ENCODE peak calls at places on chromosomes 5 and 9, in ten cellular contexts. Q is cardiac muscle cell, C is stomach, P is pancreas, W is fibroblast of pulmonary artery, D is HL-60, R is astrocyte, G is AG10803, I is lower leg skin, E is IMR-90. N is an unnamed sample.

GRCh38 chr5:150485770-150486401 is 22.0 kb upstream of the NDST1 start:
- DNase-seq in Q (peak), C (peak), P (peak), W (peak), D (no peak), R (no peak), G (peak), I (peak), E (peak), N (peak)

GRCh38 chr5:155699385-155699784 is 627.6 kb upstream of the SGCD start:
- DNase-seq in Q (peak), C (no peak), P (no peak), W (no peak), D (no peak), R (no peak), G (no peak), I (no peak), E (no peak), N (no peak)

GRCh38 chr9:131732061-131732526 is 7.8 kb downstream of the RAPGEF1 start:
- DNase-seq in Q (no peak), C (no peak), P (no peak), W (no peak), D (no peak), R (peak), G (peak), I (no peak), E (peak), N (peak)

GRCh38 chr9:16870606-16871357 is at the start of gene BNC2:
- DNase-seq in Q (peak), C (no peak), P (peak), W (peak), D (no peak), R (peak), G (peak), I (peak), E (peak), N (no peak)

GRCh38 chr5:93311825-93312224 is 269.2 kb downstream of the NR2F1-AS1 start:
- DNase-seq in Q (no peak), C (no peak), P (no peak), W (peak), D (no peak), R (peak), G (no peak), I (no peak), E (no peak), N (no peak)

GRCh38 chr5:122129332-122129731 is at the start of gene ZNF474:
- DNase-seq in Q (peak), C (no peak), P (no peak), W (peak), D (no peak), R (peak), G (peak), I (no peak), E (peak), N (no peak)

GRCh38 chr9:133768859-133769510 is 30.8 kb upstream of the SARDH start:
- DNase-seq in Q (peak), C (peak), P (peak), W (no peak), D (no peak), R (no peak), G (no peak), I (peak), E (no peak), N (no peak)

GRCh38 chr5:100148239-100148638 is 386.9 kb upstream of the FAM174A start:
- DNase-seq in Q (no peak), C (no peak), P (no peak), W (no peak), D (no peak), R (no peak), G (no peak), I (no peak), E (no peak), N (no peak)

GRCh38 chr9:98147582-98147981 is 28.6 kb upstream of the TRIM14 start:
- DNase-seq in Q (no peak), C (no peak), P (no peak), W (no peak), D (no peak), R (no peak), G (peak), I (no peak), E (peak), N (peak)

GRCh38 chr5:145509336-145510150 is 325.6 kb downstream of the PRELID2 start:
- DNase-seq in Q (no peak), C (no peak), P (no peak), W (peak), D (no peak), R (no peak), G (peak), I (no peak), E (peak), N (no peak)

GRCh38 chr9:134553061-134553891 is 88.3 kb upstream of the COL5A1 start:
- DNase-seq in Q (no peak), C (no peak), P (peak), W (no peak), D (no peak), R (no peak), G (no peak), I (no peak), E (no peak), N (no peak)

GRCh38 chr5:44860267-44860666 is 51.5 kb downstream of the MRPS30 start:
- DNase-seq in Q (no peak), C (no peak), P (no peak), W (no peak), D (no peak), R (no peak), G (no peak), I (no peak), E (no peak), N (no peak)

GRCh38 chr9:136799079-136799853 is 3.1 kb downstream of the CCDC183 start:
- DNase-seq in Q (peak), C (peak), P (peak), W (no peak), D (no peak), R (no peak), G (no peak), I (no peak), E (no peak), N (no peak)
- H3K4me3 ChIP-seq in Q (peak), C (peak), P (peak), W (no peak), D (peak), R (no peak), G (no peak), I (no peak), E (no peak), N (no peak)

GRCh38 chr5:134784946-134785620 is 26.5 kb downstream of the DDX46 start:
- DNase-seq in Q (no peak), C (no peak), P (no peak), W (peak), D (no peak), R (peak), G (peak), I (no peak), E (peak), N (no peak)

GRCh38 chr5:134787692-134788091 is 29.1 kb downstream of the DDX46 start:
- DNase-seq in Q (no peak), C (no peak), P (no peak), W (no peak), D (no peak), R (no peak), G (no peak), I (no peak), E (no peak), N (no peak)

DNA sequence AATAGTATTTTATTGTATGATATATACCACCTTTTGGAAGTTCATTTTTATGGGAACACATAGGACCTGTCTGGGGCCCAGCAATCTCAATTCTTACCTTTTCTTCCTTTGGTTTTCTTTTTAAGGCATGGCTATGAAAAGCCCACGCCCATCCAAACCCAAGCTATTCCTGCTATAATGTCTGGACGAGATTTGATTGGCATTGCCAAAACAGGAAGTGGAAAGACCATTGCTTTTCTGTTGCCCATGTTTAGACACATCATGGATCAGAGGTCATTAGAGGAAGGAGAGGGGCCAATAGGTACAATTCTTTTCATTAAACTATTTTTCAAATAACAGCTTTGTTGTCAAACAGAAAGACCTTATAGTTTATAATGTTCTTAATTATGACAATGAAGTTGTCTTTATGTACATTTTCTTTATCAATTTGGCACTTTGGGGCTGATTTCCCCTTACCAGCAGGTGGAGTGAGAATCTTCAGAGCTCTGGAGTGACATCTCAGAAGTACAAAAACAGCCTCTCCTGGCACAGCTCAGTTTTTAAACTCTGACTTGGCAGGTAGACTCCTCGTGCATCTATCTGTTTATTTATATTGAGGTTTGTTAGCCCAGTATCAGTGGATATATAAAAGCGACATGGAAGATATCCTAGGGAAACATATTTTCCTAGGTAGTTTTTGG is 25.8 kb downstream of the DDX46 start:
- DNase-seq in Q (no peak), C (no peak), P (no peak), W (peak), D (no peak), R (no peak), G (no peak), I (no peak), E (peak), N (peak)
- TF ChIP-seq CTCF in Q (no peak), C (no peak), P (no peak), W (peak), D (no peak), R (peak), G (peak), I (no peak), E (peak), N (peak)

GRCh38 chr9:86795047-86795437 is 152.3 kb downstream of the GAS1 start:
- DNase-seq in Q (peak), C (no peak), P (no peak), W (no peak), D (no peak), R (no peak), G (peak), I (no peak), E (no peak), N (no peak)
- H3K4me3 ChIP-seq in Q (no peak), C (no peak), P (no peak), W (no peak), D (no peak), R (no peak), G (peak), I (peak), E (no peak), N (no peak)

GRCh38 chr9:15276328-15276969 is 30.6 kb downstream of the TTC39B start:
- DNase-seq in Q (no peak), C (no peak), P (no peak), W (no peak), D (no peak), R (no peak), G (no peak), I (no peak), E (no peak), N (no peak)

GRCh38 chr9:15278290-15278689 is 28.7 kb downstream of the TTC39B start:
- DNase-seq in Q (no peak), C (no peak), P (no peak), W (no peak), D (no peak), R (no peak), G (no peak), I (no peak), E (no peak), N (no peak)

GRCh38 chr9:15280647-15281046 is 26.4 kb downstream of the TTC39B start:
- DNase-seq in Q (no peak), C (no peak), P (no peak), W (no peak), D (no peak), R (no peak), G (no peak), I (no peak), E (no peak), N (no peak)

GRCh38 chr9:15278839-15279238 is 28.2 kb downstream of the TTC39B start:
- DNase-seq in Q (no peak), C (no peak), P (no peak), W (no peak), D (no peak), R (no peak), G (no peak), I (no peak), E (no peak), N (no peak)

DNA sequence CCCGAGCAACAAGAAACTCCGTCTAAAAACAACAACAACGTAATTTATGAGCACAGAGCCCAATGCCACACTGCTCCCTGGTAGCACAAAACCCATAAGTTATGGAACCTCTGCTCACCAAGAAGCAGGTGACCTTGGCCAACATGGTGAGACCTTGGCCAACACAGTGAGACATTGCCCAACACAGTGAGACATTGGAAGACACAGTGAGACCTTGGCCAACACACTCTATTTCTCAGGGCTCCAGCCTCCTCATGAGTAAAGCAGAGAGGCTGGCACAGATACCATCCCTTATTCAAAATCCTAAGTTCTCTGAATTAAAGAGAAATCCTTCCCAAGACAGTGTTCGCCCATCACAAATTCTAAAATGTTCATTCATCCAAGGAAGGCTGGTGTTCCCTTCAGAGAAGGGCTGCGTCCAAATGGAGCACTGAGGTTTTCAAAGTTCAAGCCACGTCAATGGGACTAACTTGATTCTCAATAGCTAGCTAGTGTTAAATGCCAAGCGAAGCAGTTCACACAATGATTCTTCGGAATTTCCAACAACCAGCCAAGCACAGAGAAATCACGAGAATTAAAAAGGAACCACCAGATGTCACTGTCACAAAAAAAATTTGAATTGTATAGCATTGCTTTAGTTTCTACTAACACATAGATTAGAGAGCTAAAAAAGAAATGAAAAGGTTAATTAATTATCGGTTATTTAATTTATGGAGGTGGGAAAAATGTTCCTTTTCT is 29.4 kb downstream of the TTC39B start:
- DNase-seq in Q (no peak), C (no peak), P (no peak), W (peak), D (no peak), R (peak), G (peak), I (no peak), E (peak), N (peak)
- TF ChIP-seq CTCF in Q (peak), C (peak), P (peak), W (peak), D (no peak), R (peak), G (peak), I (no peak), E (peak), N (peak)

DNA sequence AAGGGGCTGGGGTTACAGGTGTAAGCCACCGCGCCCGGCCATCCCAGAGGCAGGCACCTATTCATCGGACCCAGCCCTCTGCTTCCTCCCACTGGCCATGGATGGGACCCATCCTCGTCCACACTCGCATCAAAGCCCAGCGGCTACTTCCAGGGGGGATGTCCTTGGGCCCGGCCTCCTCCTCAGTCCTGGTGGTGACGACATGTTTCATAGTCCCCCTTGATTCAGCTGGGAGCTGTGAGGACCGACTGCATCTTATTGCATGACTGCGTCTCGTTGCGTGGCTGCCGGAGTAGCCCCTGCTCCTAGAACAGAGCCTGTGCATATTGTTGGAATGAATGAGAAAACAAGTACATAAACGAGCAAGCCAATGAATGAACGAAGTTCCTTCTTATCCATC is 12.8 kb downstream of the NCS1 start:
- DNase-seq in Q (no peak), C (no peak), P (no peak), W (no peak), D (no peak), R (no peak), G (no peak), I (no peak), E (no peak), N (no peak)
- H3K4me3 ChIP-seq in Q (no peak), C (no peak), P (no peak), W (no peak), D (no peak), R (peak), G (no peak), I (no peak), E (no peak), N (no peak)

DNA sequence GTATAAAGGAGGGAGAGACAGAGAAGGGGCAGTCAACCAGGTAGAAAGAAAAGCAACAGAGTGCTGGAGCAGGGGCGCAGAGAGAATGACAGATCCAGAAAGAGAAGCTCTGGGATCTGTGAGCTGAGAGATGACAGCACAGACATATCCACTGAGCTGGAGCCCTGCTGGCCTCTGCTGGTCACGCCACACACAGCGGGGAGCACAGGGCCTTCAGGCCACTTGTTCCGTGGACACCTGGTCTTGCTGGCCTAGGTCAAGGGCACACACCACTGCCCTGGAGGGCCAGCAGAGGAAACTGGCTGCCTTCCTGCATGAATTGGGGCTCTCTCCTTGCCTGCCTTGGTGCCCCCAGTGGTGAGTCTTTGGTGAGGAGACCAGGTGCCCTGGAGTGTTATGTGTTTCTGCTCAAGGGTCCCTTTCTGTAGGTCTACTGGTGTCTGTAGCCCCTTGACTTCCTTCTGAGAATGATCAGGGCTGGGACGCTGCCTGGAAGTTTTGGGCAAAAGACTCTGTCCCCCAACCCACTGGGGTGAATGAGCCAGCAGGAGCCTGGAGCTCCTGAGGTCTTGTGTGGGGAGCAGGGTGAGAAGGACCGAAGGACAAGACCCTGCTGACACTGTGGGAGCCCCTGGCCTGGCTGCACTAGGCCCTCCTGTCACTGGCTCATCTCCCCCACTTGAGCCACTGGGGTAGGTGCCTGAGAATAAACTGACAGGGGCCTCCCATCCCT is 59.2 kb upstream of the ADAMTS2 start:
- DNase-seq in Q (peak), C (no peak), P (peak), W (peak), D (no peak), R (no peak), G (peak), I (peak), E (peak), N (no peak)
- TF ChIP-seq CTCF in Q (peak), C (no peak), P (no peak), W (peak), D (no peak), R (no peak), G (peak), I (no peak), E (peak), N (no peak)

DNA sequence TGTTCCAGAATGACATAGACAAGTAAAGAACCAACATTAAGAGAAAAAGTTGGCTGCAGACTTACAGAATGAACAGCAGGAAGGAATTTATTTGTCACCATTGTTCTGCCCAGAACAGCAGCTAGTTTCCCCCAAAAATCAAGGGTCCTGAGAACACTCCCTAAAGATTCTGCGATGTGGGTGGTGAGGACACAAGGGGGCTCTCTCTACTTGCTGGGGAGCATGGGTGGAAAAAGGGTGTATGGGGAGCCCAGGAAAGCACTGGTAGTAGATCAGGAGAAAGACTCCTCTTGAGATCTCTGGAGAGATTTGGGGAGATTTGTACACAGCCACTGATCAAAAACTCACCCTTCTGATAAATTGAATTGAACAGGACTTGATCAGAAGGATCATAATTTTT is 316.5 kb downstream of the KCTD16 start:
- DNase-seq in Q (no peak), C (no peak), P (no peak), W (no peak), D (no peak), R (no peak), G (no peak), I (no peak), E (no peak), N (no peak)
- H3K4me3 ChIP-seq in Q (no peak), C (no peak), P (no peak), W (no peak), D (no peak), R (no peak), G (no peak), I (no peak), E (no peak), N (no peak)

GRCh38 chr9:75855509-75855908 is 35.0 kb upstream of the PCSK5 start:
- DNase-seq in Q (peak), C (no peak), P (no peak), W (peak), D (no peak), R (no peak), G (peak), I (no peak), E (peak), N (peak)
- TF ChIP-seq CTCF in Q (peak), C (no peak), P (no peak), W (peak), D (peak), R (peak), G (peak), I (no peak), E (peak), N (peak)

DNA sequence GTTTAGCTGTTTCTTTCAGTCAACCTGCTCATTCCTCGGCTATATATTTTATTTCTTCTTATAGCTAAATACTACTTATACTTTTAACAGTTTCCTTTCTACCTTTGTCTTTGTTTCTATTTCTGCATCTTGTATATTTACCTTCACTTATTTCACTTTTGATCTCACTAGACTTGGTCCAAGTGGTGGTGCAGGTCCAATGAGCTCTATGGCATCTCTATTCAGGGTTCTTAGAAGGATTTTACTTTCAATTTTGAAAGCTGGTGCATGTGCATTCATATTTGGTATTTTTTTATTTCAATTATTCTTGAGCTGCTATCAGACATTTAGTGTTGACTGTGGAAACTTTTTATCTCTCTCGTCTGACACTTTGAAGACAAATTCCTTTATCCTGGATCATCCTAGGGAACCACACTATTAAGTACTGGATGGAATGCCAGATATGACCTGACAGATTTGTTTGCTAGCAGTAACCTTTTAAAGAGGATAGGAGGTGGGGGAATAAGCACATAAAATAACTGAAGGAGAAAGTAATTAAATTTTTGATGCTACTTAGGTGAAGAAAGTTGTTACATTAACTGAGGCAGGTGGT is 123.1 kb upstream of the PJA2 start:
- DNase-seq in Q (no peak), C (no peak), P (no peak), W (no peak), D (no peak), R (peak), G (no peak), I (no peak), E (no peak), N (no peak)
- H3K4me3 ChIP-seq in Q (no peak), C (no peak), P (no peak), W (no peak), D (no peak), R (no peak), G (no peak), I (no peak), E (no peak), N (no peak)